ENCODE peak calls at places on chromosome 20, in five cellular contexts. R, J, Q, O and Z are unnamed samples.

GRCh38 chr20:59170406-59171349 is 7.1 kb downstream of the ZNF831 start:
- DNase-seq in Q (no peak), R (no peak), O (no peak), J (no peak), Z (no peak)

GRCh38 chr20:43658068-43658722 is 8.7 kb upstream of the MYBL2 start:
- DNase-seq in J (no peak), R (no peak), O (no peak), Q (peak; percentile 22), Z (no peak)

GRCh38 chr20:53444386-53444785 is 149.3 kb downstream of the ZNF217 start:
- DNase-seq in O (no peak), J (no peak), Q (no peak), R (no peak), Z (no peak)

GRCh38 chr20:64152906-64153305 is 11.3 kb upstream of the MYT1 start:
- DNase-seq in J (no peak), Q (no peak), O (no peak), R (no peak), Z (no peak)

GRCh38 chr20:46399401-46399800 is 7.0 kb downstream of the ELMO2 start:
- DNase-seq in J (no peak), O (no peak), Q (no peak), R (no peak), Z (peak; percentile 49)

GRCh38 chr20:32127347-32127746 is 17.8 kb downstream of the TM9SF4 start:
- DNase-seq in Q (no peak), R (no peak), J (no peak), O (no peak), Z (no peak)

GRCh38 chr20:44747166-44748004 is 1.7 kb downstream of the KCNK15 start:
- DNase-seq in Q (peak; percentile 50), O (peak; percentile 67), J (peak; percentile 78), R (peak; percentile 56), Z (peak; percentile 80)

GRCh38 chr20:13148402-13148801 is 72.7 kb upstream of the ISM1 start:
- DNase-seq in O (no peak), J (no peak), Q (no peak), R (no peak), Z (no peak)

GRCh38 chr20:40887100-40887499 is 141.5 kb upstream of the TOP1 start:
- DNase-seq in R (no peak), Q (no peak), O (no peak), J (no peak), Z (no peak)

GRCh38 chr20:18388860-18389259 is 78.0 kb downstream of the DZANK1 start:
- DNase-seq in O (no peak), R (no peak), J (no peak), Q (peak; percentile 66), Z (peak; percentile 44)

GRCh38 chr20:17570347-17571152 is 675 bp downstream of the DSTN start:
- DNase-seq in O (peak; percentile 37), R (peak; percentile 21), Q (no peak), J (peak; percentile 46), Z (no peak)

GRCh38 chr20:23179766-23180403 is 93.8 kb upstream of the CD93 start:
- DNase-seq in R (no peak), O (no peak), J (no peak), Q (no peak), Z (no peak)

GRCh38 chr20:18984238-18985200 is 170.9 kb downstream of the SCP2D1 start:
- DNase-seq in Q (no peak), R (no peak), O (no peak), J (no peak), Z (peak; percentile 25)

GRCh38 chr20:24157213-24157612 is 168.6 kb upstream of the GGTLC1 start:
- DNase-seq in O (no peak), R (peak; percentile 26), Q (no peak), J (no peak), Z (no peak)

GRCh38 chr20:22577515-22578220 is 6.7 kb downstream of the FOXA2 start:
- DNase-seq in J (no peak), O (no peak), Q (no peak), R (no peak), Z (no peak)

GRCh38 chr20:34220581-34220980 is 20.6 kb upstream of the ASIP start:
- DNase-seq in J (no peak), O (no peak), R (no peak), Q (peak; percentile 76), Z (peak; percentile 67)

GRCh38 chr20:41353530-41353929 is 12.9 kb downstream of the LPIN3 start:
- DNase-seq in J (no peak), O (no peak), R (no peak), Q (no peak), Z (no peak)

GRCh38 chr20:60031107-60031506 is 72.9 kb downstream of the CDH26 start:
- DNase-seq in Q (no peak), O (no peak), J (no peak), R (no peak), Z (no peak)

GRCh38 chr20:63397155-63397843 is 36.1 kb upstream of the CHRNA4 start:
- DNase-seq in R (no peak), O (no peak), Q (no peak), J (no peak), Z (no peak)

GRCh38 chr20:50464026-50464724 is 46.0 kb upstream of the PTPN1 start:
- DNase-seq in J (peak; percentile 62), R (peak; percentile 58), Q (no peak), O (peak; percentile 39), Z (peak; percentile 19)

GRCh38 chr20:42697962-42698361 is 491.7 kb downstream of the PTPRT start:
- DNase-seq in J (no peak), R (no peak), Q (no peak), O (no peak), Z (no peak)

GRCh38 chr20:47284373-47284772 is 72.1 kb downstream of the ZMYND8 start:
- DNase-seq in Q (no peak), J (no peak), R (no peak), O (no peak), Z (no peak)

GRCh38 chr20:46562373-46563169 is 12.1 kb upstream of the OCSTAMP start:
- DNase-seq in Q (peak; percentile 19), O (peak; percentile 54), R (peak; percentile 51), J (peak; percentile 57), Z (peak; percentile 51)

GRCh38 chr20:51354769-51355319 is 187.7 kb downstream of the NFATC2 start:
- DNase-seq in R (no peak), J (no peak), Q (peak; percentile 78), O (no peak), Z (no peak)

GRCh38 chr20:8082025-8082424 is 50.0 kb upstream of the PLCB1 start:
- DNase-seq in Q (no peak), J (peak; percentile 11), O (no peak), R (no peak), Z (peak; percentile 24)

GRCh38 chr20:62907377-62908317 is 18.7 kb downstream of the DIDO1 start:
- DNase-seq in J (peak; percentile 60), R (peak; percentile 60), Q (no peak), O (no peak), Z (no peak)

GRCh38 chr20:4812641-4813075 is 90.9 kb downstream of the PRND start:
- DNase-seq in J (peak; percentile 74), O (no peak), Q (no peak), R (no peak), Z (no peak)

GRCh38 chr20:10939297-10939949 is 265.6 kb upstream of the JAG1 start:
- DNase-seq in J (no peak), R (no peak), Q (peak; percentile 23), O (no peak), Z (peak; percentile 82)
- H3K4me3 ChIP-seq in J (no peak overlapping the region), R (no peak overlapping the region), Q (no peak overlapping the region), O (no peak overlapping the region), Z (no peak overlapping the region)

GRCh38 chr20:35511814-35512420 is 17.5 kb downstream of the C20orf173 start:
- DNase-seq in J (peak; percentile 39), Q (peak; percentile 35), O (no peak), R (no peak), Z (peak; percentile 29)

GRCh38 chr20:35514371-35514960 is 15.0 kb downstream of the C20orf173 start:
- DNase-seq in J (no peak), O (no peak), Q (no peak), R (no peak), Z (no peak)

GRCh38 chr20:35508493-35509218 is 20.8 kb downstream of the C20orf173 start:
- DNase-seq in J (no peak), Q (no peak), R (no peak), O (no peak), Z (no peak)

GRCh38 chr20:35506872-35507638 is 22.4 kb downstream of the C20orf173 start:
- DNase-seq in O (no peak), Q (no peak), R (no peak), J (no peak), Z (peak; percentile 18)

DNA sequence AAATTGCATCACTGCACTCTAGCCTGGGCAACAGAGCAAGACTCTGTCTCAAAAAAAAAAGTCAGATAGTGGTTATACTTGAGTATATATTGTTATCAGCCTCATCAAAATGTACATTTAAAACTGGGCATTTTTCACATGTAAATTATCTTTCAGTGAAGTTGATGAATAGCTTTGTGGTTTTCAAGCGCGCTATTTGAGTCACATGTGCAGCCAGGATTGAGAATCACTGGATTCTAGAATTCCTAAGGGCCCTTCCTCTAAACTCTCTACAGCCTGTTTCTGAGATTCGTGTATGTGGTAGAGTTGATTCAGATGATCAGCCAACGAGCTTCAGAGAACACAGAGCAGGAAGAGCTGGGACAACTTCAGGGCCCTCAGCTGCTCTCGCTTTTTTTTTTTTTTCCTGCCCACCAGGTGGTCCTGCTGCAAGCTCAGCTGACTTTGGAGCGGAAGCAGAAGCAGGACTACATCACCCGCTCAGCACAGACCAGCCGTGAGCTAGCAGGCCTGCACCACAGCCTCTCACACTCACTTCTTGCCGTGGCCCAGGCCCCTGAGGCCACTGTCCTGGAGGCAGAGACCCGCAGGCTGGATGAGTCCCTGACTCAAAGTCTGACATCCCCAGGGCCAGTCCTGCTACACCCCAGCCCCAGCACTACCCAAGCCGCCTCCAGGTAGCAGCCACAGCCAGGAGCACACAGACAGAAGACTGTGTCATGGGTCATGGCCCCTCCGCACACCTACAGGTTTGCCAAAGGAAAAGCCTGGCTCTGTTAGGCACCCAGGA is 18.3 kb downstream of the C20orf173 start:
- DNase-seq in O (no peak), Q (peak; percentile 66), R (no peak), J (no peak), Z (no peak)
- H3K36me3 ChIP-seq in O (peaks cover 42% of the 10 kb centered on the region), Q (peaks cover 28% of the 10 kb centered on the region), R (peaks cover 37% of the 10 kb centered on the region), J (peaks cover 81% of the 10 kb centered on the region), Z (peaks cover 16% of the 10 kb centered on the region)

GRCh38 chr20:49426873-49427272 is 55.6 kb downstream of the KCNB1 start:
- DNase-seq in R (no peak), Q (no peak), O (no peak), J (no peak), Z (peak; percentile 40)

GRCh38 chr20:49424536-49424935 is 57.9 kb downstream of the KCNB1 start:
- DNase-seq in Q (peak; percentile 6), O (no peak), R (no peak), J (no peak), Z (no peak)

GRCh38 chr20:49430320-49430719 is 52.1 kb downstream of the KCNB1 start:
- DNase-seq in R (no peak), O (no peak), Q (no peak), J (no peak), Z (no peak)

GRCh38 chr20:49426395-49426794 is 56.1 kb downstream of the KCNB1 start:
- DNase-seq in O (no peak), J (no peak), Q (no peak), R (no peak), Z (no peak)

GRCh38 chr20:49427751-49428518 is 54.5 kb downstream of the KCNB1 start:
- DNase-seq in R (no peak), Q (no peak), O (peak; percentile 34), J (no peak), Z (no peak)
- H3K4me3 ChIP-seq in R (no peak overlapping the region), Q (no peak overlapping the region), O (peak overlapping the region; percentile 35), J (no peak overlapping the region), Z (no peak overlapping the region)

GRCh38 chr20:37220255-37220654 is 40.9 kb upstream of the MROH8 start:
- DNase-seq in O (no peak), R (no peak), J (no peak), Q (no peak), Z (no peak)
- H3K36me3 ChIP-seq in O (peaks cover 61% of the 10 kb centered on the region), R (peaks cover 50% of the 10 kb centered on the region), J (peaks cover 96% of the 10 kb centered on the region), Q (peaks cover 31% of the 10 kb centered on the region), Z (peaks cover 24% of the 10 kb centered on the region)

GRCh38 chr20:1777476-1777820 is 117.8 kb upstream of the SIRPA start:
- DNase-seq in Q (no peak), O (no peak), J (no peak), R (no peak), Z (no peak)
- H3K4me3 ChIP-seq in Q (no peak overlapping the region), O (peak overlapping the region; percentile 76), J (peak overlapping the region; percentile 93), R (no peak overlapping the region), Z (no peak overlapping the region)